ENCODE peak calls at places on chromosomes 3 and 15, in six cellular contexts. One of them, this sample, is unnamed.

GRCh38 chr3:177026505-177027277 is 170.6 kb downstream of the TBL1XR1 start:
- DNase-seq in activated CD8-positive, alpha-beta memory T cell treated with anti-CD3 and anti-CD28 coated beads for 24 hours: no peak
- DNase-seq in gastrocnemius medialis: no peak
- DNase-seq in GDM1: no peak
- DNase-seq in GM04503: no peak
- DNase-seq in stimulated activated CD8-positive, alpha-beta memory T cell treated with anti-CD3 and anti-CD28 coated beads, Interleukin-12 subunit alpha, Interleukin-12 subunit beta, amount 100 ng/mL, for 4 hours: no peak
- DNase-seq in this sample: no peak

GRCh38 chr15:96337991-96338771 is 7.7 kb downstream of the NR2F2 start:
- DNase-seq in GM04503: no peak
- DNase-seq in stimulated activated CD8-positive, alpha-beta memory T cell treated with anti-CD3 and anti-CD28 coated beads, Interleukin-12 subunit alpha, Interleukin-12 subunit beta, amount 100 ng/mL, for 4 hours: no peak
- DNase-seq in activated CD8-positive, alpha-beta memory T cell treated with anti-CD3 and anti-CD28 coated beads for 24 hours: no peak
- DNase-seq in GDM1: no peak
- DNase-seq in gastrocnemius medialis: no peak
- DNase-seq in this sample: no peak

GRCh38 chr3:70855139-70855538 is 542.7 kb upstream of the MDFIC2 start:
- DNase-seq in GM04503: no peak
- DNase-seq in GDM1: no peak
- DNase-seq in stimulated activated CD8-positive, alpha-beta memory T cell treated with anti-CD3 and anti-CD28 coated beads, Interleukin-12 subunit alpha, Interleukin-12 subunit beta, amount 100 ng/mL, for 4 hours: no peak
- DNase-seq in gastrocnemius medialis: no peak
- DNase-seq in activated CD8-positive, alpha-beta memory T cell treated with anti-CD3 and anti-CD28 coated beads for 24 hours: no peak
- DNase-seq in this sample: no peak

GRCh38 chr15:77004189-77004588 is 9.3 kb downstream of the PSTPIP1 start:
- DNase-seq in gastrocnemius medialis: peak; percentile 55
- DNase-seq in GM04503: no peak
- DNase-seq in stimulated activated CD8-positive, alpha-beta memory T cell treated with anti-CD3 and anti-CD28 coated beads, Interleukin-12 subunit alpha, Interleukin-12 subunit beta, amount 100 ng/mL, for 4 hours: no peak
- DNase-seq in GDM1: peak; percentile 67
- DNase-seq in activated CD8-positive, alpha-beta memory T cell treated with anti-CD3 and anti-CD28 coated beads for 24 hours: no peak
- DNase-seq in this sample: peak; percentile 87

GRCh38 chr3:126501054-126501453 is 16.5 kb downstream of the UROC1 start:
- DNase-seq in stimulated activated CD8-positive, alpha-beta memory T cell treated with anti-CD3 and anti-CD28 coated beads, Interleukin-12 subunit alpha, Interleukin-12 subunit beta, amount 100 ng/mL, for 4 hours: no peak
- DNase-seq in gastrocnemius medialis: no peak
- DNase-seq in GDM1: no peak
- DNase-seq in GM04503: no peak
- DNase-seq in activated CD8-positive, alpha-beta memory T cell treated with anti-CD3 and anti-CD28 coated beads for 24 hours: no peak
- DNase-seq in this sample: no peak

GRCh38 chr15:55770808-55771207 is 27.9 kb upstream of the PRTG start:
- DNase-seq in GDM1: no peak
- DNase-seq in activated CD8-positive, alpha-beta memory T cell treated with anti-CD3 and anti-CD28 coated beads for 24 hours: no peak
- DNase-seq in GM04503: no peak
- DNase-seq in stimulated activated CD8-positive, alpha-beta memory T cell treated with anti-CD3 and anti-CD28 coated beads, Interleukin-12 subunit alpha, Interleukin-12 subunit beta, amount 100 ng/mL, for 4 hours: no peak
- DNase-seq in gastrocnemius medialis: no peak
- DNase-seq in this sample: no peak

GRCh38 chr3:20344400-20344959 is 158.5 kb upstream of the SGO1 start:
- DNase-seq in GM04503: no peak
- DNase-seq in stimulated activated CD8-positive, alpha-beta memory T cell treated with anti-CD3 and anti-CD28 coated beads, Interleukin-12 subunit alpha, Interleukin-12 subunit beta, amount 100 ng/mL, for 4 hours: no peak
- DNase-seq in gastrocnemius medialis: no peak
- DNase-seq in activated CD8-positive, alpha-beta memory T cell treated with anti-CD3 and anti-CD28 coated beads for 24 hours: no peak
- DNase-seq in GDM1: no peak
- DNase-seq in this sample: no peak

GRCh38 chr3:69161587-69162196 is 39.3 kb upstream of the LMOD3 start:
- DNase-seq in GM04503: no peak
- DNase-seq in activated CD8-positive, alpha-beta memory T cell treated with anti-CD3 and anti-CD28 coated beads for 24 hours: no peak
- DNase-seq in stimulated activated CD8-positive, alpha-beta memory T cell treated with anti-CD3 and anti-CD28 coated beads, Interleukin-12 subunit alpha, Interleukin-12 subunit beta, amount 100 ng/mL, for 4 hours: no peak
- DNase-seq in gastrocnemius medialis: no peak
- DNase-seq in GDM1: no peak
- DNase-seq in this sample: peak; percentile 65

GRCh38 chr3:187623285-187623814 is 46.8 kb downstream of the SST start:
- DNase-seq in activated CD8-positive, alpha-beta memory T cell treated with anti-CD3 and anti-CD28 coated beads for 24 hours: no peak
- DNase-seq in stimulated activated CD8-positive, alpha-beta memory T cell treated with anti-CD3 and anti-CD28 coated beads, Interleukin-12 subunit alpha, Interleukin-12 subunit beta, amount 100 ng/mL, for 4 hours: no peak
- DNase-seq in GDM1: no peak
- DNase-seq in gastrocnemius medialis: no peak
- DNase-seq in GM04503: no peak
- DNase-seq in this sample: no peak

GRCh38 chr3:124051636-124052035 is 59.7 kb upstream of the ROPN1 start:
- DNase-seq in GM04503: no peak
- DNase-seq in stimulated activated CD8-positive, alpha-beta memory T cell treated with anti-CD3 and anti-CD28 coated beads, Interleukin-12 subunit alpha, Interleukin-12 subunit beta, amount 100 ng/mL, for 4 hours: no peak
- DNase-seq in gastrocnemius medialis: no peak
- DNase-seq in activated CD8-positive, alpha-beta memory T cell treated with anti-CD3 and anti-CD28 coated beads for 24 hours: no peak
- DNase-seq in GDM1: no peak
- DNase-seq in this sample: no peak

GRCh38 chr15:100694381-100695012 is 92.1 kb downstream of the ASB7 start:
- DNase-seq in activated CD8-positive, alpha-beta memory T cell treated with anti-CD3 and anti-CD28 coated beads for 24 hours: no peak
- DNase-seq in stimulated activated CD8-positive, alpha-beta memory T cell treated with anti-CD3 and anti-CD28 coated beads, Interleukin-12 subunit alpha, Interleukin-12 subunit beta, amount 100 ng/mL, for 4 hours: no peak
- DNase-seq in GDM1: no peak
- DNase-seq in GM04503: no peak
- DNase-seq in gastrocnemius medialis: no peak
- DNase-seq in this sample: no peak

GRCh38 chr15:35243758-35244157 is 158.7 kb upstream of the NANOGP8 start:
- DNase-seq in activated CD8-positive, alpha-beta memory T cell treated with anti-CD3 and anti-CD28 coated beads for 24 hours: no peak
- DNase-seq in gastrocnemius medialis: no peak
- DNase-seq in GDM1: no peak
- DNase-seq in GM04503: no peak
- DNase-seq in stimulated activated CD8-positive, alpha-beta memory T cell treated with anti-CD3 and anti-CD28 coated beads, Interleukin-12 subunit alpha, Interleukin-12 subunit beta, amount 100 ng/mL, for 4 hours: no peak
- DNase-seq in this sample: no peak

GRCh38 chr3:123799544-123800351 is 84.4 kb downstream of the MYLK start:
- DNase-seq in activated CD8-positive, alpha-beta memory T cell treated with anti-CD3 and anti-CD28 coated beads for 24 hours: no peak
- DNase-seq in stimulated activated CD8-positive, alpha-beta memory T cell treated with anti-CD3 and anti-CD28 coated beads, Interleukin-12 subunit alpha, Interleukin-12 subunit beta, amount 100 ng/mL, for 4 hours: no peak
- DNase-seq in GM04503: no peak
- DNase-seq in gastrocnemius medialis: no peak
- DNase-seq in GDM1: no peak
- DNase-seq in this sample: no peak

GRCh38 chr3:13227315-13228165 is 154.3 kb upstream of the IQSEC1 start:
- DNase-seq in GDM1: no peak
- DNase-seq in gastrocnemius medialis: no peak
- DNase-seq in stimulated activated CD8-positive, alpha-beta memory T cell treated with anti-CD3 and anti-CD28 coated beads, Interleukin-12 subunit alpha, Interleukin-12 subunit beta, amount 100 ng/mL, for 4 hours: no peak
- DNase-seq in GM04503: no peak
- DNase-seq in activated CD8-positive, alpha-beta memory T cell treated with anti-CD3 and anti-CD28 coated beads for 24 hours: no peak
- DNase-seq in this sample: no peak

GRCh38 chr3:52039846-52040245 is 16.5 kb downstream of the DUSP7 start:
- DNase-seq in GM04503: no peak
- DNase-seq in activated CD8-positive, alpha-beta memory T cell treated with anti-CD3 and anti-CD28 coated beads for 24 hours: no peak
- DNase-seq in stimulated activated CD8-positive, alpha-beta memory T cell treated with anti-CD3 and anti-CD28 coated beads, Interleukin-12 subunit alpha, Interleukin-12 subunit beta, amount 100 ng/mL, for 4 hours: no peak
- DNase-seq in GDM1: no peak
- DNase-seq in gastrocnemius medialis: peak; percentile 75
- DNase-seq in this sample: no peak

GRCh38 chr3:32176989-32177701 is 61.3 kb upstream of the CMTM8 start:
- DNase-seq in GM04503: no peak
- DNase-seq in GDM1: peak; percentile 18
- DNase-seq in gastrocnemius medialis: no peak
- DNase-seq in activated CD8-positive, alpha-beta memory T cell treated with anti-CD3 and anti-CD28 coated beads for 24 hours: peak; percentile 70
- DNase-seq in stimulated activated CD8-positive, alpha-beta memory T cell treated with anti-CD3 and anti-CD28 coated beads, Interleukin-12 subunit alpha, Interleukin-12 subunit beta, amount 100 ng/mL, for 4 hours: no peak
- DNase-seq in this sample: peak; percentile 84

GRCh38 chr3:127210654-127210943 is 17.7 kb downstream of the PRR23E start:
- DNase-seq in activated CD8-positive, alpha-beta memory T cell treated with anti-CD3 and anti-CD28 coated beads for 24 hours: no peak
- DNase-seq in stimulated activated CD8-positive, alpha-beta memory T cell treated with anti-CD3 and anti-CD28 coated beads, Interleukin-12 subunit alpha, Interleukin-12 subunit beta, amount 100 ng/mL, for 4 hours: no peak
- DNase-seq in gastrocnemius medialis: no peak
- DNase-seq in GM04503: no peak
- DNase-seq in GDM1: no peak
- DNase-seq in this sample: no peak

GRCh38 chr15:98609144-98609852 is 39.0 kb upstream of the IGF1R start:
- DNase-seq in gastrocnemius medialis: no peak
- DNase-seq in GDM1: no peak
- DNase-seq in activated CD8-positive, alpha-beta memory T cell treated with anti-CD3 and anti-CD28 coated beads for 24 hours: no peak
- DNase-seq in GM04503: peak; percentile 19
- DNase-seq in stimulated activated CD8-positive, alpha-beta memory T cell treated with anti-CD3 and anti-CD28 coated beads, Interleukin-12 subunit alpha, Interleukin-12 subunit beta, amount 100 ng/mL, for 4 hours: no peak
- DNase-seq in this sample: no peak

GRCh38 chr3:86954226-86954625 is 36.7 kb downstream of the VGLL3 start:
- DNase-seq in GDM1: no peak
- DNase-seq in activated CD8-positive, alpha-beta memory T cell treated with anti-CD3 and anti-CD28 coated beads for 24 hours: no peak
- DNase-seq in gastrocnemius medialis: no peak
- DNase-seq in stimulated activated CD8-positive, alpha-beta memory T cell treated with anti-CD3 and anti-CD28 coated beads, Interleukin-12 subunit alpha, Interleukin-12 subunit beta, amount 100 ng/mL, for 4 hours: no peak
- DNase-seq in GM04503: no peak
- DNase-seq in this sample: no peak

GRCh38 chr3:130857336-130858026 is 36.4 kb upstream of the ATP2C1 start:
- DNase-seq in activated CD8-positive, alpha-beta memory T cell treated with anti-CD3 and anti-CD28 coated beads for 24 hours: no peak
- DNase-seq in stimulated activated CD8-positive, alpha-beta memory T cell treated with anti-CD3 and anti-CD28 coated beads, Interleukin-12 subunit alpha, Interleukin-12 subunit beta, amount 100 ng/mL, for 4 hours: no peak
- DNase-seq in GDM1: peak; percentile 31
- DNase-seq in GM04503: no peak
- DNase-seq in gastrocnemius medialis: no peak
- DNase-seq in this sample: peak; percentile 37

GRCh38 chr3:13027154-13027553 is 46.1 kb downstream of the IQSEC1 start:
- DNase-seq in stimulated activated CD8-positive, alpha-beta memory T cell treated with anti-CD3 and anti-CD28 coated beads, Interleukin-12 subunit alpha, Interleukin-12 subunit beta, amount 100 ng/mL, for 4 hours: no peak
- DNase-seq in GM04503: no peak
- DNase-seq in GDM1: no peak
- DNase-seq in gastrocnemius medialis: no peak
- DNase-seq in activated CD8-positive, alpha-beta memory T cell treated with anti-CD3 and anti-CD28 coated beads for 24 hours: no peak
- DNase-seq in this sample: no peak

GRCh38 chr3:35393916-35394315 is 245.4 kb upstream of the ARPP21 start:
- DNase-seq in stimulated activated CD8-positive, alpha-beta memory T cell treated with anti-CD3 and anti-CD28 coated beads, Interleukin-12 subunit alpha, Interleukin-12 subunit beta, amount 100 ng/mL, for 4 hours: no peak
- DNase-seq in GDM1: no peak
- DNase-seq in gastrocnemius medialis: no peak
- DNase-seq in GM04503: no peak
- DNase-seq in activated CD8-positive, alpha-beta memory T cell treated with anti-CD3 and anti-CD28 coated beads for 24 hours: no peak
- DNase-seq in this sample: no peak

GRCh38 chr3:107240183-107241091 is 136.8 kb upstream of the CCDC54 start:
- DNase-seq in gastrocnemius medialis: peak; percentile 50
- DNase-seq in GDM1: peak; percentile 77
- DNase-seq in activated CD8-positive, alpha-beta memory T cell treated with anti-CD3 and anti-CD28 coated beads for 24 hours: peak; percentile 90
- DNase-seq in GM04503: no peak
- DNase-seq in stimulated activated CD8-positive, alpha-beta memory T cell treated with anti-CD3 and anti-CD28 coated beads, Interleukin-12 subunit alpha, Interleukin-12 subunit beta, amount 100 ng/mL, for 4 hours: peak; percentile 55
- DNase-seq in this sample: peak; percentile 81

GRCh38 chr15:35698331-35698730 is 152.4 kb upstream of the DPH6 start:
- DNase-seq in gastrocnemius medialis: no peak
- DNase-seq in GM04503: no peak
- DNase-seq in activated CD8-positive, alpha-beta memory T cell treated with anti-CD3 and anti-CD28 coated beads for 24 hours: no peak
- DNase-seq in stimulated activated CD8-positive, alpha-beta memory T cell treated with anti-CD3 and anti-CD28 coated beads, Interleukin-12 subunit alpha, Interleukin-12 subunit beta, amount 100 ng/mL, for 4 hours: no peak
- DNase-seq in GDM1: no peak
- DNase-seq in this sample: no peak

GRCh38 chr3:43105224-43105596 is 669 bp downstream of the POMGNT2 start:
- DNase-seq in GM04503: no peak
- DNase-seq in stimulated activated CD8-positive, alpha-beta memory T cell treated with anti-CD3 and anti-CD28 coated beads, Interleukin-12 subunit alpha, Interleukin-12 subunit beta, amount 100 ng/mL, for 4 hours: peak; percentile 15
- DNase-seq in activated CD8-positive, alpha-beta memory T cell treated with anti-CD3 and anti-CD28 coated beads for 24 hours: peak; percentile 75
- DNase-seq in GDM1: no peak
- DNase-seq in gastrocnemius medialis: no peak
- DNase-seq in this sample: no peak

GRCh38 chr3:138890555-138891187 is 55.9 kb upstream of the PIK3CB start:
- DNase-seq in GM04503: no peak
- DNase-seq in stimulated activated CD8-positive, alpha-beta memory T cell treated with anti-CD3 and anti-CD28 coated beads, Interleukin-12 subunit alpha, Interleukin-12 subunit beta, amount 100 ng/mL, for 4 hours: no peak
- DNase-seq in activated CD8-positive, alpha-beta memory T cell treated with anti-CD3 and anti-CD28 coated beads for 24 hours: no peak
- DNase-seq in gastrocnemius medialis: no peak
- DNase-seq in GDM1: peak; percentile 69
- DNase-seq in this sample: peak; percentile 95

This sample was measured in KBM-7.